ENCODE peak calls at places on chromosomes 6 and 20, in six cellular contexts. S, T, A, X, W and P are unnamed samples.

GRCh38 chr6:36851632-36852031 is 12.4 kb upstream of the CPNE5 start:
- DNase-seq in W (no peak), A (no peak), X (no peak), T (no peak), S (no peak), P (no peak)

GRCh38 chr20:32443386-32443974 is 85.3 kb downstream of the ASXL1 start:
- DNase-seq in A (no peak), W (no peak), X (no peak), T (no peak), S (no peak), P (no peak)

GRCh38 chr6:12635813-12636212 is 80.8 kb upstream of the PHACTR1 start:
- DNase-seq in A (no peak), X (no peak), T (no peak), W (no peak), S (no peak), P (no peak)

GRCh38 chr20:40843251-40843650 is 154.2 kb upstream of the MAFB start:
- DNase-seq in T (peak; percentile 3), S (no peak), A (no peak), X (no peak), W (no peak), P (no peak)

GRCh38 chr6:119436583-119436982 is 87.0 kb upstream of the MAN1A1 start:
- DNase-seq in W (no peak), A (no peak), X (no peak), T (no peak), S (no peak), P (no peak)

GRCh38 chr20:3712279-3712873 is at the start of gene SIGLEC1:
- DNase-seq in X (no peak), A (no peak), W (no peak), S (no peak), T (peak; percentile 31), P (no peak)

GRCh38 chr20:38727602-38728236 is 3.4 kb downstream of the SLC32A1 start:
- DNase-seq in S (no peak), T (no peak), A (no peak), X (no peak), W (no peak), P (no peak)

GRCh38 chr6:145042559-145042958 is 692.8 kb downstream of the EPM2A start:
- DNase-seq in A (no peak), X (no peak), W (no peak), T (no peak), S (no peak), P (no peak)

GRCh38 chr6:110083875-110084585 is 95.4 kb downstream of the WASF1 start:
- DNase-seq in S (no peak), W (no peak), T (no peak), X (no peak), A (no peak), P (no peak)

GRCh38 chr6:79640146-79641111 is 9.3 kb downstream of the SH3BGRL2 start:
- DNase-seq in S (no peak), W (no peak), T (no peak), A (no peak), X (no peak), P (no peak)

GRCh38 chr6:152404458-152404857 is 232.7 kb downstream of the SYNE1 start:
- DNase-seq in X (no peak), W (no peak), T (no peak), S (no peak), A (no peak), P (no peak)

GRCh38 chr6:168514216-168514615 is 73.2 kb downstream of the SMOC2 start:
- DNase-seq in X (no peak), W (no peak), T (no peak), S (no peak), A (no peak), P (no peak)

GRCh38 chr20:62040381-62040922 is 25.2 kb downstream of the TAF4 start:
- DNase-seq in A (no peak), S (no peak), T (no peak), X (no peak), W (no peak), P (no peak)

GRCh38 chr6:21808551-21809181 is 215.1 kb downstream of the SOX4 start:
- DNase-seq in A (no peak), X (no peak), W (no peak), S (no peak), T (no peak), P (no peak)

GRCh38 chr20:61803903-61804804 is 261.5 kb downstream of the TAF4 start:
- DNase-seq in W (no peak), S (no peak), T (no peak), X (no peak), A (no peak), P (no peak)

GRCh38 chr20:37510226-37510625 is 10.8 kb upstream of the NNAT start:
- DNase-seq in W (no peak), X (no peak), T (no peak), A (no peak), S (no peak), P (no peak)

GRCh38 chr6:3227363-3228045 is at the start of gene TUBB2B:
- DNase-seq in W (peak; percentile 96), T (peak; percentile 27), S (no peak), X (no peak), A (no peak), P (peak; percentile 86)

GRCh38 chr20:19460386-19460785 is 247.9 kb downstream of the SLC24A3 start:
- DNase-seq in X (no peak), A (peak; percentile 13), T (no peak), W (no peak), S (no peak), P (no peak)

GRCh38 chr20:10857362-10858070 is 183.7 kb upstream of the JAG1 start:
- DNase-seq in A (peak; percentile 80), S (no peak), T (peak; percentile 2), W (no peak), X (peak; percentile 68), P (no peak)

GRCh38 chr6:41505084-41506049 is 40.8 kb upstream of the FOXP4 start:
- DNase-seq in W (no peak), A (peak; percentile 43), S (peak; percentile 24), T (no peak), X (peak; percentile 46), P (no peak)